ENCODE peak calls at places on chromosomes 5 and 9, in six cellular contexts. X is NB4; C is CD8-positive, alpha-beta T cell; Y is foreskin keratinocyte; N is left ventricle myocardium inferior; U is psoas muscle. D is an unnamed sample.

GRCh38 chr5:15715966-15716365 is 216.0 kb downstream of the FBXL7 start:
- DNase-seq in X (no peak), C (no peak), Y (no peak), N (no peak), U (no peak), D (no peak)

GRCh38 chr9:35516481-35516880 is 26.6 kb downstream of the RUSC2 start:
- DNase-seq in X (no peak), C (no peak), Y (peak), N (no peak), U (no peak), D (no peak)

GRCh38 chr9:136143215-136144001 is 24.7 kb upstream of the TMEM250 start:
- DNase-seq in X (peak), C (no peak), Y (no peak), N (no peak), U (peak), D (no peak)

GRCh38 chr9:92384373-92384772 is 20.0 kb downstream of the OGN start:
- DNase-seq in X (no peak), C (no peak), Y (peak), N (no peak), U (no peak), D (no peak)

GRCh38 chr5:73284985-73285384 is 112.0 kb downstream of the TMEM174 start:
- DNase-seq in X (no peak), C (no peak), Y (no peak), N (no peak), U (no peak), D (no peak)

GRCh38 chr9:120947222-120947621 is 20.6 kb upstream of the TRAF1 start:
- DNase-seq in X (no peak), C (no peak), Y (no peak), N (no peak), U (no peak), D (no peak)

GRCh38 chr9:132168347-132168746 is 6.5 kb downstream of the NTNG2 start:
- DNase-seq in X (no peak), C (no peak), Y (no peak), N (no peak), U (no peak), D (no peak)

GRCh38 chr5:132656774-132657355 is 1.1 kb upstream of the IL13 start:
- DNase-seq in X (peak), C (no peak), Y (no peak), N (no peak), U (no peak), D (no peak)

GRCh38 chr9:121700831-121701419 is 49.5 kb downstream of the DAB2IP start:
- DNase-seq in X (peak), C (no peak), Y (no peak), N (peak), U (peak), D (no peak)

GRCh38 chr5:14581333-14581890 is at the start of gene OTULINL:
- DNase-seq in X (peak), C (peak), Y (no peak), N (peak), U (peak), D (peak)

GRCh38 chr9:110093871-110094270 is 114.1 kb downstream of the C9orf152 start:
- DNase-seq in X (no peak), C (no peak), Y (no peak), N (no peak), U (no peak), D (no peak)
- TF ChIP-seq CTCF in X (no peak), C (no peak), Y (no peak), N (no peak), U (no peak), D (no peak)

DNA sequence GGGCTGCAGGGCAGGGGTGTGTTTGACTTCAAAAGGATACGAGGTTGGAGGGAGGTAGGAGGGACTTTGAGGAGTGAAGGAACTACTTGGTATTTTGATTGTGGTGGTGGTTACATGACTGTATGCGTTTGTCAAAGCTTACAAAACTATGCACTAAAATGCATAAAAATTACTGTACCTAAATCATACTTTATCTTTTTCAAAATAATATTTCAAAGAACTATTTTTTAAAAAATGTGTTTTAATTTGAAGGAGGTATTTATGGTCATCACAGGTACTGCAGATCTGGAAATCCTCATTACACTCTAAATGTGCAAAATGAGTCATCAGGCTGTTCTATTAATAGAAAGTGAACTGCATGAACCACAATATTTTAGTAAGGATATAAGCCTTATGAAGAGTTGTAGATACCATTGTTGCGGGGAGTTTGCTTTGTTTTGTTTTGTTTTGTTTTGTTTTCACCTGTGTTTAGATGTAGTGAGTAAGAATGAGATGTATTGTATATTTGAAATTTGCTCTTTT is 116.9 kb downstream of the ARRDC3 start:
- DNase-seq in X (peak), C (no peak), Y (peak), N (no peak), U (no peak), D (no peak)
- TF ChIP-seq CTCF in X (no peak), C (no peak), Y (peak), N (peak), U (peak), D (peak)

GRCh38 chr9:129320575-129321311 is 142.7 kb upstream of the IER5L start:
- DNase-seq in X (peak), C (peak), Y (peak), N (peak), U (peak), D (no peak)
- TF ChIP-seq CTCF in X (no peak), C (peak), Y (peak), N (peak), U (no peak), D (no peak)

DNA sequence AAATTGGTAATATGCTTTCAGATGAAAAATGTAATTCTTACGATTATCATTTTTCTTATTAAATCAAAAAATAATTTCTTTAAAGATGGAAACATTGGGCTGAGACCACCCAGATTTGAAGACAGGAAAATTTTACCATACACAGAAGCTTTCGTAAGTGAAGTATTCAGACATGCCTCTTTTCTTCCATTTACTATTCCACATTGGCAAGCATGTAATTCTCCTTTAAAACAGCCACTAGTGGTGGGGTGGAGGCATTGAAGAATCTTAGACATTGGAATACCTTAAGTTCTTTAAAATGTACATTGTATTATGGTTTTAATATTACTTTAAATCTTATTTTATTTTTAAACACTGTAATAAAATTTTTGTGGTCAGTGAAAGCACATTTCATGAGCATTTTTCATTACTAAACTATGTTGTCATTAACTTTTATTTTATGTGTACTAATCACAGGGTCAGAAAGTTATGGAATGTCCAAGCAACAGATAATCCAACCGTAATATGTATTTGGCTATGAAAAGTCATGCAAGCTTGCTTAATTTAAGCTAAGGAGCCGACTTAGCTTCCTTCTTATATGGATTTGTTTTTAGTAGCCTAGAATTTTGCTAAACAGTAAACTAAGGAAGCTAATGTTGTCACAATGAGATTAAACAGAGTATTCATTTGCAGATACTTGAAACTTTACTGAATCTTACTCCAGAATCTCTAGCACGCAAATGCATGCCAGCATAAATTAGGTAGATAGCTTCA is 97.4 kb upstream of the ALDH1A1 start:
- DNase-seq in X (no peak), C (no peak), Y (no peak), N (no peak), U (no peak), D (no peak)
- TF ChIP-seq CTCF in X (no peak), C (no peak), Y (no peak), N (no peak), U (no peak), D (peak)

DNA sequence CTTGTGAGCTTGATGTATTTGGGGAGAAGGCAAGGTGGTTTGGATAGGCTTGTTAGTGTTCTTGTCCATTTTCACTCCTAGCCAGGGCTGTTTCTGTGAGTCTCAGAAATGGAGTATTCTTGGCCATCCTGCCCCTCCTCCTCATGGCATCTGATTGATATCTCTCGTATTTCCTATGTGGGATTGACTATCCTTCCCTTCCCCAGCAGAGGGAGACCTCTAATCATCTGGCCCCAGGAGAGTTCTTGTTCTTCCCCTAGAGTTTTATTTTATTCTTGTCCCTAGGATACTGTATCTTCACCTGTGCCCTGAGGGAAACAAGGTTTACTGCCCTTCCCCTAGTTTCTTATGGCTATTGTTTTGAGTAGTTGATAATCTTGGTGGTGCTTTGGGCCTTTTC is 114.4 kb downstream of the VPS13A start:
- DNase-seq in X (peak), C (no peak), Y (peak), N (no peak), U (no peak), D (no peak)
- TF ChIP-seq CTCF in X (peak), C (no peak), Y (peak), N (peak), U (no peak), D (peak)

DNA sequence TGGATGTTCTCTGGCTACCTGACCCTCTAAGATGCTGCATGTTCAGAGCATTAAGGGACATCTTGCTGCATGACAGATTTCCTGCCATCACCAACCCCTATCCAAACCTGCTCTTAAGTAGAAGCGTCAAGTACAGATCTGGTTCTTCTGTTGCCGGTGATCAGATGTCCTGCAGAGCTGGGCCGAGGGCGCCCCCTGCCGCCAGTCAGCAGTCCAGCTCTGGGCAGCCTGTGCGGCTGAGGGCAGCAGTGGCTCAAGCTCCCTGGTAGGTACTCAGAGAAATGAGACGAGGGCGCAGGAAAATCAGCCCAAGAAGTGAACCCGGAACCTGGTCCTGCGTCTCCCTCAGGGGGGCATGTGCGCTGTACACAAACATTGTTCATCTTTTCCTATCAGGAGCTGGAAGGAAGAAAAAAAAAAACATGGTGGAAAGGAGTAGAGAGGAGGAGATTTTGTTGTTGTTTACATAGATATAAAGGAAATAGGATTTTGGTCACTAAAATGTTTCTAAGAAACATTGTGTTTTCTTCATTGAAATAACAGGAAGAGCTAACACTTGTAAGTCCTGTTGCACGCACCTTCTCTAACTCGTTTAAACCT is 95.8 kb downstream of the CFAP90 start:
- DNase-seq in X (peak), C (no peak), Y (peak), N (no peak), U (peak), D (peak)
- TF ChIP-seq CTCF in X (peak), C (no peak), Y (peak), N (peak), U (peak), D (peak)

GRCh38 chr9:18014556-18014955 is 435.7 kb downstream of the SH3GL2 start:
- DNase-seq in X (no peak), C (no peak), Y (peak), N (no peak), U (no peak), D (no peak)

GRCh38 chr9:18018241-18018640 is 439.4 kb downstream of the SH3GL2 start:
- DNase-seq in X (no peak), C (no peak), Y (no peak), N (no peak), U (no peak), D (no peak)

GRCh38 chr9:18020254-18020745 is 441.4 kb downstream of the SH3GL2 start:
- DNase-seq in X (peak), C (no peak), Y (no peak), N (no peak), U (no peak), D (no peak)

GRCh38 chr9:18018661-18019060 is 439.8 kb downstream of the SH3GL2 start:
- DNase-seq in X (no peak), C (no peak), Y (no peak), N (no peak), U (no peak), D (no peak)

DNA sequence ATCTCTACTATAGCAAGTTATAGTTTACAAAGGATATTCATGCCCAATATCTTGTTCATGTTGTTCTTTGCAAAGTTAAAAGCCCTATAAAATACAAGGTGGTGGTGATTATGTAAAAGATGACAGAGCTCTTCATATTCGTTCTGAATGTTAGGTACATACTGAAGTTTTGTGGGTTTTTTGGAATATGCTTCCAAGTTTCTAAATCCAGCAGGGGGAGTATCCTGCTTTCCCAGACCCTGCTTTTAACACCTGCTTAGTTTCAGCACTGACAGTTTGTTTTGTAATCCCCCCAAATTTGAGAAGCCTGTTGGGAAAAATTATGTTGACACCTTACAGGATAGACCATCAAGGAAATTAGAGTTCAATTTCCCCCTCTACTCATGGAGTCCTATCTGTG is 438.3 kb downstream of the SH3GL2 start:
- DNase-seq in X (no peak), C (no peak), Y (no peak), N (no peak), U (no peak), D (no peak)
- TF ChIP-seq CTCF in X (no peak), C (no peak), Y (peak), N (no peak), U (no peak), D (no peak)

GRCh38 chr5:79829260-79829659 is 139.6 kb downstream of the CMYA5 start:
- DNase-seq in X (peak), C (no peak), Y (no peak), N (no peak), U (no peak), D (peak)
- TF ChIP-seq CTCF in X (peak), C (no peak), Y (peak), N (peak), U (peak), D (peak)

D was measured in neural crest cell.